ENCODE peak calls at places on chromosomes 1 and 21, in four cellular contexts. Z is activated T-cell treated with anti-CD3 and anti-CD28 coated beads, Interleukin-2, amount 50 U/mL, for 72 hours; R is activated effector memory CD4-positive, alpha-beta T cell treated with Interleukin-2 at 50 U/mL for 16 hours; K is Panc1. W is an unnamed sample.

GRCh38 chr1:203479646-203480045 is 4.0 kb downstream of the PRELP start:
- DNase-seq in Z (no peak), R (no peak), K (no peak), W (no peak)

GRCh38 chr1:119372493-119373086 is 4.0 kb downstream of the HAO2 start:
- DNase-seq in Z (peak; percentile 5), R (no peak), K (no peak), W (peak; percentile 38)

GRCh38 chr1:180863158-180863775 is 49.4 kb upstream of the KIAA1614 start:
- DNase-seq in Z (peak; percentile 3), R (no peak), K (peak; percentile 47), W (peak; percentile 20)

GRCh38 chr1:5389101-5389885 is 602.9 kb downstream of the NPHP4 start:
- DNase-seq in Z (peak; percentile 10), R (no peak), K (no peak), W (no peak)

GRCh38 chr1:109895720-109896504 is 14.7 kb upstream of the CSF1 start:
- DNase-seq in Z (peak; percentile 36), R (no peak), K (no peak), W (no peak)

GRCh38 chr21:45051580-45052434 is 22.6 kb upstream of the ADARB1 start:
- DNase-seq in Z (no peak), R (no peak), K (no peak), W (no peak)

GRCh38 chr1:172121071-172121717 is 279.9 kb downstream of the DNM3 start:
- DNase-seq in Z (no peak), R (no peak), K (no peak), W (no peak)

GRCh38 chr1:81437649-81438048 is 363.1 kb upstream of the ADGRL2 start:
- DNase-seq in Z (no peak), R (no peak), K (no peak), W (peak; percentile 12)

GRCh38 chr1:145952903-145953302 is 4.9 kb downstream of the LIX1L start:
- DNase-seq in Z (no peak), R (no peak), K (no peak), W (no peak)

GRCh38 chr1:8015036-8015808 is 10.9 kb downstream of the ERRFI1 start:
- DNase-seq in Z (peak; percentile 43), R (no peak), K (no peak), W (peak; percentile 61)

GRCh38 chr1:114833421-114833820 is 21.2 kb upstream of the SYCP1 start:
- DNase-seq in Z (no peak), R (no peak), K (no peak), W (no peak)

GRCh38 chr1:57192256-57192655 is 226.4 kb upstream of the C8B start:
- DNase-seq in Z (no peak), R (no peak), K (no peak), W (no peak)

GRCh38 chr1:226640737-226641136 is 92.2 kb downstream of the STUM start:
- DNase-seq in Z (no peak), R (no peak), K (no peak), W (no peak)

GRCh38 chr1:230558324-230558723 is 84.0 kb upstream of the COG2 start:
- DNase-seq in Z (no peak), R (no peak), K (no peak), W (no peak)

GRCh38 chr1:8520483-8520966 is 202.6 kb downstream of the SLC45A1 start:
- DNase-seq in Z (no peak), R (no peak), K (no peak), W (no peak)

GRCh38 chr1:33170351-33171274 is 11.2 kb downstream of the TRIM62 start:
- DNase-seq in Z (no peak), R (no peak), K (no peak), W (no peak)

GRCh38 chr1:157439318-157439954 is 112.9 kb downstream of the FCRL5 start:
- DNase-seq in Z (no peak), R (no peak), K (no peak), W (no peak)

GRCh38 chr1:160807242-160807641 is 11.3 kb downstream of the LY9 start:
- DNase-seq in Z (no peak), R (no peak), K (no peak), W (no peak)

GRCh38 chr1:117620440-117620839 is 14.6 kb downstream of the TENT5C start:
- DNase-seq in Z (no peak), R (no peak), K (no peak), W (no peak)

GRCh38 chr21:41508415-41509205 is 652 bp upstream of the TMPRSS2 start:
- DNase-seq in Z (no peak), R (no peak), K (no peak), W (no peak)

GRCh38 chr1:44707959-44708831 is 22.8 kb downstream of the RNU5D-1 start:
- DNase-seq in Z (no peak), R (no peak), K (no peak), W (no peak)

GRCh38 chr21:26050857-26051256 is 119.7 kb downstream of the APP start:
- DNase-seq in Z (no peak), R (no peak), K (no peak), W (no peak)

GRCh38 chr1:44713321-44713781 is 17.6 kb downstream of the RNU5D-1 start:
- DNase-seq in Z (no peak), R (no peak), K (no peak), W (no peak)

GRCh38 chr1:17632541-17633193 is 93.2 kb downstream of the ARHGEF10L start:
- DNase-seq in Z (no peak), R (no peak), K (no peak), W (no peak)

GRCh38 chr1:46183119-46183842 is 7.0 kb upstream of the P3R3URF start:
- DNase-seq in Z (no peak), R (no peak), K (peak; percentile 99), W (no peak)

GRCh38 chr1:19698181-19698580 is 33.5 kb downstream of the HTR6 start:
- DNase-seq in Z (no peak), R (no peak), K (no peak), W (no peak)

GRCh38 chr1:54812801-54813478 is 11.8 kb upstream of the TTC22 start:
- DNase-seq in Z (peak; percentile 32), R (no peak), K (no peak), W (no peak)

GRCh38 chr1:76668046-76668445 is 199.2 kb upstream of the ST6GALNAC5 start:
- DNase-seq in Z (no peak), R (no peak), K (no peak), W (no peak)

GRCh38 chr1:13901041-13901440 is 201.1 kb downstream of the PRDM2 start:
- DNase-seq in Z (no peak), R (no peak), K (no peak), W (no peak)